ENCODE peak calls at places on chromosomes 5 and 9, in six cellular contexts. W is cardiac muscle cell; S is CD4-positive, alpha-beta T cell; O is pancreas; K is hepatocyte; P is lung. N is an unnamed sample. For H3K9me3, the result is how much of the 10 kb centered on the place peaks cover.

GRCh38 chr5:82720764-82721163 is 356.4 kb downstream of the TMEM167A start:
- DNase-seq in P (no peak), W (no peak), O (no peak), S (no peak), K (no peak), N (no peak)

GRCh38 chr5:163347671-163348070 is 89.7 kb upstream of the CCNG1 start:
- DNase-seq in W (peak), P (peak), O (peak), S (peak), K (peak), N (peak)

GRCh38 chr9:133137451-133138231 is 16.6 kb upstream of the RALGDS start:
- DNase-seq in O (peak), P (no peak), K (no peak), S (no peak), W (no peak), N (no peak)

GRCh38 chr9:130934702-130935659 is 4.1 kb downstream of the FIBCD1 start:
- DNase-seq in S (no peak), K (no peak), O (no peak), P (no peak), W (no peak), N (no peak)

GRCh38 chr5:72885824-72886223 is 69.4 kb downstream of the TNPO1 start:
- DNase-seq in O (no peak), K (no peak), P (no peak), W (no peak), S (no peak), N (no peak)

GRCh38 chr5:154753792-154754191 is 1.4 kb upstream of the LARP1 start:
- DNase-seq in K (peak), W (peak), O (peak), P (peak), S (no peak), N (no peak)

GRCh38 chr5:111016801-111017200 is 54.7 kb upstream of the TSLP start:
- DNase-seq in P (no peak), K (no peak), S (no peak), O (no peak), W (no peak), N (no peak)

GRCh38 chr9:110133608-110134214 is 74.2 kb downstream of the C9orf152 start:
- DNase-seq in W (no peak), S (no peak), K (no peak), O (no peak), P (no peak), N (no peak)

GRCh38 chr9:85534340-85534739 is 207.4 kb downstream of the AGTPBP1 start:
- DNase-seq in P (no peak), K (no peak), S (no peak), W (no peak), O (no peak), N (no peak)

GRCh38 chr9:10048994-10049393 is 563.8 kb downstream of the PTPRD start:
- DNase-seq in K (no peak), W (no peak), O (no peak), P (no peak), S (no peak), N (no peak)

GRCh38 chr5:132258102-132259060 is 885 bp downstream of the PDLIM4 start:
- DNase-seq in W (no peak), K (peak), O (peak), S (no peak), P (no peak), N (no peak)

GRCh38 chr5:131999041-131999440 is 12.4 kb downstream of the ACSL6 start:
- DNase-seq in K (no peak), P (no peak), O (no peak), W (no peak), S (no peak), N (no peak)

GRCh38 chr9:112852741-112853505 is 37.8 kb downstream of the SLC46A2 start:
- DNase-seq in P (no peak), W (no peak), S (no peak), K (no peak), O (no peak), N (no peak)

GRCh38 chr9:83299556-83299955 is 236.6 kb upstream of the RASEF start:
- DNase-seq in O (no peak), W (no peak), K (peak), S (no peak), P (no peak), N (no peak)

GRCh38 chr5:76475358-76475757 is 72.3 kb downstream of the IQGAP2 start:
- DNase-seq in K (no peak), W (no peak), O (no peak), P (no peak), S (no peak), N (no peak)

GRCh38 chr5:7970816-7971215 is 101.9 kb downstream of the MTRR start:
- DNase-seq in K (no peak), O (no peak), P (no peak), W (no peak), S (no peak), N (no peak)

GRCh38 chr5:168308976-168309598 is 17.6 kb downstream of the WWC1 start:
- DNase-seq in P (no peak), S (no peak), W (no peak), O (no peak), K (no peak), N (no peak)

GRCh38 chr9:27800159-27800558 is 226.9 kb upstream of the C9orf72 start:
- DNase-seq in O (no peak), W (no peak), K (no peak), P (no peak), S (no peak), N (no peak)

GRCh38 chr5:135641329-135642178 is 62.8 kb upstream of the CXCL14 start:
- DNase-seq in K (no peak), W (no peak), S (no peak), P (no peak), O (no peak), N (no peak)

GRCh38 chr5:131114754-131115153 is 50.3 kb downstream of the HINT1 start:
- DNase-seq in W (no peak), P (no peak), S (no peak), K (peak), O (no peak), N (no peak)

GRCh38 chr9:137369911-137370630 is 52.9 kb downstream of the EXD3 start:
- DNase-seq in S (no peak), W (no peak), K (no peak), P (no peak), O (no peak), N (no peak)

GRCh38 chr9:33024126-33024965 is 727 bp upstream of the DNAJA1 start:
- DNase-seq in O (no peak), W (no peak), P (no peak), S (no peak), K (peak), N (no peak)

GRCh38 chr5:79621056-79621455 is 8.8 kb downstream of the TENT2 start:
- DNase-seq in O (no peak), S (no peak), P (no peak), W (no peak), K (peak), N (no peak)

GRCh38 chr5:131265318-131265803 is 1.5 kb downstream of the CDC42SE2 start:
- DNase-seq in O (peak), K (peak), W (no peak), P (no peak), S (no peak), N (no peak)

GRCh38 chr9:106920091-106920490 is 57.1 kb downstream of the ZNF462 start:
- DNase-seq in S (no peak), P (no peak), K (no peak), O (no peak), W (no peak), N (no peak)

DNA sequence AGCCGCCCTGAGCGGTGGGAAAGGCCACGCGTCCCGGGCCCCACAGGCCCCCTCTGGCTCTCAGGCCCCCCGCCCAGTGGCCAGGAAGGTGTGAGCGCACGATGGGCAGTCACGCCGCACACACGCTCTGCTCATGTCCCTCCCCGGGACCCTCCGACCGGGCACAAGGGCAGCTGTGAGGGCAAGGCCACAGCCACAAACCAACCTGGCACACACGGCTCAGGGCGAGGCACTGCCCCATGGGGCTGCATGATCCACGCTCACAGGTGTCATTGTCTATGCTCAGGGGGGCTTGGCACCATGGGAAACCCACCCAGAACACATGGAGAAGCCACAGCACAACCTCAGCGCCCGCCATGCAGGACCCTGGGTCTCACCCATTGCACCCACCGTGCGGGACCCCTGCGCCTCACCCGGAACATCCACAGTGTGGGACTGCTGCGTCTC is 51.3 kb downstream of the SLC12A7 start:
- DNase-seq in O (no peak), P (no peak), S (no peak), W (no peak), K (no peak), N (no peak)
- H3K9me3 ChIP-seq in O (under half), P (under half), S (under half), W (under half), K (under half), N (under half)

GRCh38 chr5:150931368-150931965 is 26.7 kb upstream of the ZNF300 start:
- DNase-seq in P (no peak), K (no peak), S (no peak), O (no peak), W (no peak), N (no peak)
- H3K9me3 ChIP-seq in P (half or more), K (under half), S (half or more), O (under half), W (under half), N (under half)

DNA sequence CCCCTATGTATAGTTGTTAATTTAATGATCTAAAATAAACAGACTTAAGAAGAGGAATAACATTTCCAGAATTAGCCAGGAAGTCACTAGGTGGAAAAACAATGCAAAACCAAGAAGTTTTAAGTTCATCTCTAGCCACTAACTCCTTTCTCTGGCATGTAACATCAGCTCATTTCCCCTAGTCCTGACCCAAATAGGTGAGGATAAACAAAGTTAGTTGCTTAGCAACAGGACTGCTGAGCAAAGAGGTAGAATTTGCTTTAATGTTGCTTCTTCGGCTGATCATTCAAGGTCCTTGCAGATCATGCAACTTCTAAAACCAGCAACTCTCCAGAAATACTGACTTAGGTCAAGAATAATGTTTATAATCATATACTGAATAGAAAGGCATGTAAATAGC is 675.8 kb downstream of the CETN3 start:
- DNase-seq in K (no peak), W (no peak), P (no peak), O (no peak), S (no peak), N (no peak)
- H3K9me3 ChIP-seq in K (under half), W (under half), P (under half), O (under half), S (under half), N (under half)

GRCh38 chr9:101434990-101435389 is 584 bp downstream of the ALDOB start:
- DNase-seq in O (no peak), W (no peak), S (no peak), P (no peak), K (no peak), N (no peak)

GRCh38 chr9:101435601-101436079 is at the start of gene ALDOB:
- DNase-seq in K (no peak), O (no peak), S (no peak), P (no peak), W (no peak), N (no peak)

GRCh38 chr9:101429736-101430135 is 5.8 kb downstream of the ALDOB start:
- DNase-seq in W (no peak), O (no peak), S (no peak), P (no peak), K (no peak), N (no peak)

GRCh38 chr9:101432171-101432570 is 3.4 kb downstream of the ALDOB start:
- DNase-seq in O (no peak), W (no peak), S (no peak), K (no peak), P (no peak), N (no peak)

DNA sequence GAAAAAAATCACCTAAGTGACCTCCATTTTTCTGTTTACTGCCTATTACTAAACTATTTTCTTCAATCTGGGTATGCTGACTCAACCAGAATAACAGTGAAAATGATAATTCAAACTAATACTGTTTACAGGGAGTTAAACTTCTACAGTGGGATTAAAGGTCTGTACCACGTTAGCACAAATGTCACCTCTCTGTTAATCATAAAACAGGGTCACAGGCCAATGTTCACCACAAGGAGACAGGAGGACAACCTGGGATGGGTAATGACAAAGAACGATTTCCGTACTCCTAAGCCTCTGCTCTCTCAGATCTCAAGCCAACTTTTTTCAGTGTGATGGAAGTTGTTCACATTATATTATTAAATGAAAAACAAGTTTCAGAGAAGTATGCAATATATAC is 2.3 kb downstream of the ALDOB start:
- DNase-seq in P (no peak), K (no peak), O (no peak), W (no peak), S (no peak), N (no peak)
- H3K9me3 ChIP-seq in P (under half), K (under half), O (under half), W (under half), S (under half), N (under half)

DNA sequence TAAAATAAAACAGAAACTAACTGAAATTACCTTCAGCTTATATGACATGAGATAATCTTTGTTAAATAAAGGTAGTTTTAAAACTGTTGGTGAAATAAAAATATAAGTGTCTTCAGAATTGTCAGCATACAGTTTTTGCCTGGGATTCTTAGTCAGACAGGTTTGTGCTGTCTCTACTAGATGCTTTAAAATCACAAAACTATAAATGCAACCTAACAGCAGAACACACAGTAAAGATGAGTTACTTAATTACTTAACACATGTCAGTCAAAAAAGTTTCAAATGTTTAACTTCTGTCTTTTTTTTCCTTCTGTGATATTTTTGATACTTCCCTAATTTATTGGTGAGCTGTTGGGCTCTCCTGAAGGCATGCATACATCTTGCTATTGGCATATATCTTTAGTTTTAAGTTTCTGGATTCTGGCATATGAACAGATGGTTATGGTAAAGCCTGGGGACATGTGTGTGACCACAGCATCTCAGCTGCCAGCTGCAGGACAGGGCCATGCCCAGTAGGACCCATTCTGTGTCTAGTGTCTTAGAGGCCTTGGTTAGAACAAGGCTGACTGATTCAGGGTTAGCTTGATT is 231.1 kb upstream of the NUDT12 start:
- DNase-seq in P (no peak), O (no peak), W (no peak), K (no peak), S (no peak), N (no peak)
- H3K9me3 ChIP-seq in P (under half), O (under half), W (under half), K (under half), S (under half), N (under half)

GRCh38 chr9:96738147-96739027 is 39.5 kb downstream of the ZNF510 start:
- DNase-seq in O (no peak), K (no peak), W (no peak), S (no peak), P (no peak), N (no peak)
- H3K9me3 ChIP-seq in O (under half), K (under half), W (under half), S (half or more), P (under half), N (under half)

GRCh38 chr9:122719218-122719617 is 4.6 kb upstream of the OR1L4 start:
- DNase-seq in K (no peak), P (no peak), S (no peak), W (no peak), O (no peak), N (no peak)
- H3K9me3 ChIP-seq in K (under half), P (under half), S (under half), W (under half), O (under half), N (under half)

DNA sequence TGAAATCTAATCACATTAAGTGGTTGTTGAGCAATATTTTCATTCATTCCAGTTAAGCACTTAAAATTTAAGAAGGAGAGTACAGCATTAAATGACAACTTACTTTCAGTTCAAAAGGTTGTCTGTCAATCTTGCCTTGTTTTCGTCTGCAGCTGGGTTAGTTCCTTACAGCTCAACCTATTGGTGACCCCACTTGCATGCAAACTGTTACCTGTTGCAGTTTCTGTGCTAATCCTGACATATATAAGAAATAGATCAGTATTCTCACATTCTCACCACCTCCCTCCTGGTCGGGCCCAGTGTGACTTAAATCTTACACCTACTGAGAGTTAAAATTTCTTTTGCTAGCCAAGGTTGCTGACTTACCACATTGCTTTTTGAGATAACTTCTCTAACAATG is 191.8 kb upstream of the SMC2 start:
- DNase-seq in P (no peak), O (no peak), W (no peak), S (no peak), K (no peak), N (no peak)
- H3K9me3 ChIP-seq in P (under half), O (under half), W (under half), S (under half), K (under half), N (under half)

DNA sequence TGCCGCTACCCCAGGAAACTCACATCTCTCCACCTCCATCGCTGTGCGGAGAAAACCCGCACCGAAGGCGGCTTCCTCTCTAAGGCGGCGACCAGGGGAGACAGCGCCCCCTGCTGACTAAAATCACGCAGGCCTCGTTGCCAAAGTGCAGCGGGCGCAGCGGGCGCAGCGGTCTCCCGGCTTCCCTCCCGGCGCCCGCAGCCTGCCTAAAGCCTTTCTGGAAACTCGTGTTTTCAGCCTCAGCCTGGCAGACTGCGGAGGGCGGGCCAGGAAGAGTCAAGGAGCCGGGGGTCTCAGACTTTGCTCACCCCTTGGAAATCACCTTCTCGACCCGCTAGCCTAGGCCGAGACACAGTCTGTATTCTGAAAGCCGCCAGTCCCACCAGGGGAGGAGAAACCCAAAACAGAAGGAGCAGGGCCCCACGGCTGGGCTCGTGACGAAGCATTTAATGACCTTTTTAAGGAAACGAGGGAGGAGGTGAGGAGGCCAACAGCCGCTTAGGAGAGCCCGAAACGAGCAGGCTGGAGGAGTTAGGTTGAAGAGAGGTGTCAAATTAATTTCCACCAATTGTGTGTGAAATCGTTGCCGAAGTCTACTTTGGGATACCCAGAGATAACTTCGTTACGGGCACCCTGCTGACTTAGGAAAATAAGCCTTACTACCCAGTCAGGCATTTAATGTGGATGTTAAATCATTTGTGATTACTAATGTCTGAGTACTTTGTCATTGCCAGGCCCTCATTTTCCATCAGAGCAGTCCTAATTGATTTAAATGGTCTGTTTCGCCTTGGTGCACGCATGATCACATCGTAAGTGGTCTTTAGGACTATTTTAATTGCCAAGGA is 7.3 kb upstream of the FOXB2 start:
- DNase-seq in K (peak), P (peak), O (peak), W (peak), S (peak), N (peak)
- H3K9me3 ChIP-seq in K (under half), P (under half), O (under half), W (under half), S (under half), N (under half)

DNA sequence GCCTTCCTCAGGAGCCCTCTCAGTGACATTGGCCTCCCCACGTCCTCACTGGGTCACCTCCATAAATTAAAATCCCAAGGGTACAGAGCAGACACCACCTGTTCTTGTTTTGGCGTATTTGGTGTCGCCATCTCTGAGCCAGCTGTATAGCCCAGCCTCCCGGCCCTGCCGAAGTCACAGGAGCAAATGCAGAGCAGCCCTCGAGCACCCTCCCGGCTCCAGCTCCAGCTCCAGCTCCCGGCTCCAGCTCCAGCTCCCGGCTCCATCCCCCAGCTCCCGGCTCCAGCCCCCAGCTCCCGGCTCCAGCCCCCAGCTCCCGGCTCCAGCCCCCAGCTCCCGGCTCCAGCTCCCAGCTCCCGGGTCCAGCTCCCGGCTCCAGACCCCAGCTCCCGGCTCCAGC is 74.3 kb downstream of the ZNF354C start:
- DNase-seq in O (no peak), W (no peak), P (no peak), S (no peak), K (no peak), N (no peak)
- H3K9me3 ChIP-seq in O (under half), W (under half), P (under half), S (under half), K (under half), N (under half)